ENCODE peak calls at places on chromosomes 2 and 18, in eight cellular contexts. M, D, Y, F, C, S, J and R are unnamed samples.

GRCh38 chr18:78642561-78643398 is 336.8 kb upstream of the SALL3 start:
- DNase-seq in S (no peak), F (no peak), J (peak), M (no peak), C (peak), Y (no peak), D (no peak), R (no peak)

GRCh38 chr2:75833386-75833785 is 122.7 kb upstream of the GCFC2 start:
- DNase-seq in J (no peak), C (no peak), M (no peak), F (no peak), Y (no peak), D (no peak), S (no peak), R (peak)

GRCh38 chr18:75072672-75073371 is 136.1 kb downstream of the PTGR3 start:
- DNase-seq in F (no peak), S (no peak), J (no peak), Y (no peak), D (no peak), M (no peak), C (no peak), R (no peak)

GRCh38 chr2:236209535-236209934 is 41.3 kb upstream of the GBX2 start:
- DNase-seq in Y (no peak), M (no peak), D (no peak), S (peak), C (no peak), F (no peak), J (peak), R (peak)

GRCh38 chr2:204505488-204505887 is 39.8 kb upstream of the PARD3B start:
- DNase-seq in S (no peak), F (no peak), C (no peak), D (no peak), Y (peak), J (no peak), M (no peak), R (no peak)

GRCh38 chr2:188984680-188985079 is 10.5 kb downstream of the COL3A1 start:
- DNase-seq in F (no peak), M (no peak), D (no peak), J (no peak), S (no peak), C (no peak), Y (peak), R (peak)

GRCh38 chr2:28615691-28616090 is 119.8 kb downstream of the PLB1 start:
- DNase-seq in S (no peak), D (no peak), M (no peak), C (no peak), J (no peak), Y (no peak), F (no peak), R (no peak)

GRCh38 chr18:78697446-78697845 is 282.2 kb upstream of the SALL3 start:
- DNase-seq in D (no peak), S (no peak), Y (no peak), J (no peak), M (no peak), C (no peak), F (no peak), R (no peak)

GRCh38 chr2:152499921-152500320 is 164.9 kb downstream of the FMNL2 start:
- DNase-seq in J (no peak), Y (peak), S (no peak), C (no peak), M (no peak), D (no peak), F (no peak), R (peak)

GRCh38 chr2:200300065-200300464 is 6.4 kb upstream of the SPATS2L start:
- DNase-seq in J (no peak), D (no peak), F (no peak), S (no peak), M (no peak), C (no peak), Y (no peak), R (no peak)

GRCh38 chr2:52340185-52340584 is 1308.3 kb upstream of the NRXN1 start:
- DNase-seq in D (no peak), M (no peak), J (peak), F (no peak), S (no peak), Y (peak), C (no peak), R (peak)

GRCh38 chr2:96205888-96206287 is 2.7 kb downstream of the STARD7 start:
- DNase-seq in Y (peak), M (no peak), D (no peak), C (no peak), F (no peak), J (no peak), S (peak), R (peak)

GRCh38 chr2:164992818-164993217 is 37.5 kb upstream of the SLC38A11 start:
- DNase-seq in C (peak), D (no peak), J (peak), S (peak), M (peak), Y (peak), F (peak), R (peak)

GRCh38 chr2:88669371-88670214 is 21.9 kb upstream of the RPIA start:
- DNase-seq in M (peak), C (peak), S (peak), Y (peak), F (peak), J (peak), D (peak), R (peak)

GRCh38 chr2:83055338-83056010 is 1403.6 kb downstream of the SUCLG1 start:
- DNase-seq in M (no peak), Y (peak), D (no peak), F (no peak), C (no peak), S (peak), J (no peak), R (peak)

GRCh38 chr2:179677148-179677688 is 184.2 kb downstream of the ZNF385B start:
- DNase-seq in C (peak), J (no peak), S (no peak), Y (peak), M (no peak), F (no peak), D (no peak), R (no peak)

GRCh38 chr2:233129351-233129978 is 69.3 kb downstream of the INPP5D start:
- DNase-seq in S (peak), J (peak), C (no peak), D (no peak), M (no peak), Y (no peak), F (no peak), R (no peak)

GRCh38 chr2:85933753-85934594 is 45.2 kb upstream of the ST3GAL5 start:
- DNase-seq in S (peak), C (no peak), F (no peak), Y (peak), J (no peak), D (no peak), M (peak), R (peak)

GRCh38 chr2:109396338-109397180 is 217.2 kb downstream of the SEPTIN10 start:
- DNase-seq in F (no peak), S (peak), J (no peak), Y (no peak), D (no peak), M (no peak), C (no peak), R (no peak)

GRCh38 chr2:24359129-24359528 is 1.2 kb downstream of the ITSN2 start:
- DNase-seq in S (peak), M (no peak), Y (no peak), D (no peak), F (no peak), J (no peak), C (no peak), R (no peak)

GRCh38 chr18:34397286-34397896 is 172.7 kb upstream of the NOL4 start:
- DNase-seq in J (no peak), F (peak), M (no peak), Y (no peak), D (no peak), C (no peak), S (no peak), R (no peak)

GRCh38 chr18:54717673-54718435 is 110.4 kb upstream of the RAB27B start:
- DNase-seq in D (peak), M (no peak), S (no peak), Y (no peak), C (peak), J (peak), F (no peak), R (no peak)

GRCh38 chr2:145155196-145155595 is 635.3 kb upstream of the ZEB2 start:
- DNase-seq in D (no peak), M (no peak), Y (no peak), J (no peak), F (no peak), S (no peak), C (no peak), R (no peak)

GRCh38 chr2:173288561-173288960 is 66.1 kb upstream of the CDCA7 start:
- DNase-seq in C (no peak), J (no peak), M (no peak), S (no peak), F (no peak), Y (peak), D (no peak), R (peak)

GRCh38 chr18:57210101-57210661 is 63.3 kb downstream of the BOD1L2 start:
- DNase-seq in C (no peak), J (peak), S (peak), M (no peak), F (peak), D (no peak), Y (peak), R (peak)

GRCh38 chr2:10223471-10223870 is 79.2 kb upstream of the HPCAL1 start:
- DNase-seq in F (no peak), D (no peak), J (peak), C (no peak), S (no peak), M (no peak), Y (no peak), R (no peak)

GRCh38 chr18:10752407-10752806 is 226.6 kb downstream of the NAPG start:
- DNase-seq in D (no peak), F (no peak), J (no peak), M (no peak), C (no peak), S (no peak), Y (peak), R (no peak)

GRCh38 chr2:3805120-3805519 is 101.7 kb downstream of the DCDC2C start:
- DNase-seq in D (no peak), Y (no peak), C (no peak), S (no peak), J (peak), F (peak), M (peak), R (no peak)

GRCh38 chr2:118421648-118422047 is 333.4 kb downstream of the INSIG2 start:
- DNase-seq in D (no peak), C (no peak), S (no peak), Y (no peak), M (no peak), J (no peak), F (no peak), R (no peak)

GRCh38 chr2:118417417-118418125 is 329.3 kb downstream of the INSIG2 start:
- DNase-seq in D (no peak), J (no peak), F (no peak), M (no peak), S (no peak), C (no peak), Y (peak), R (peak)
- H2AFZ ChIP-seq in D (no peak), J (no peak), F (no peak), M (no peak), S (no peak), C (no peak), Y (no peak), R (no peak)

DNA sequence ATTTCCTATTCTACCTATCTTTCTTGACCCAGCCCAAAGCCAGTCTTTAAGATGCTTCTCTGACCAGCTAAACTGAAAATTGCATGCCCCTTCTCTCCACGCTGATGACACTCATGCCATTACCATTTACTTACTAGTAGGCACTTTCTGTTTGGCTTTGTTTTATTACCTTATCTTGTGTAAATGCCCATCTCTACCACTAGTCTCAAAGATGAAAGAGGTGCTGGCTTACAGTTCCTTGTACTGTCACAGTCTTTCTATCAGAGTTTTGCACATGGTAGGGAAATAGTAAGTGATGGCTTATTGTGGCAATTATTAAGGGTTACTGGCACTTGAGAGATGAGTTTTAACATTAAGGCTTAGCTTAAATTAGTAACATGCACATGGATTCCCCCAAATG is 352.1 kb downstream of the RBM43 start:
- DNase-seq in M (no peak), D (no peak), J (no peak), F (no peak), Y (no peak), S (no peak), C (no peak), R (no peak)
- TF ChIP-seq CTCF in M (no peak), D (no peak), J (peak), F (no peak), Y (peak), S (no peak), C (no peak), R (no peak)

DNA sequence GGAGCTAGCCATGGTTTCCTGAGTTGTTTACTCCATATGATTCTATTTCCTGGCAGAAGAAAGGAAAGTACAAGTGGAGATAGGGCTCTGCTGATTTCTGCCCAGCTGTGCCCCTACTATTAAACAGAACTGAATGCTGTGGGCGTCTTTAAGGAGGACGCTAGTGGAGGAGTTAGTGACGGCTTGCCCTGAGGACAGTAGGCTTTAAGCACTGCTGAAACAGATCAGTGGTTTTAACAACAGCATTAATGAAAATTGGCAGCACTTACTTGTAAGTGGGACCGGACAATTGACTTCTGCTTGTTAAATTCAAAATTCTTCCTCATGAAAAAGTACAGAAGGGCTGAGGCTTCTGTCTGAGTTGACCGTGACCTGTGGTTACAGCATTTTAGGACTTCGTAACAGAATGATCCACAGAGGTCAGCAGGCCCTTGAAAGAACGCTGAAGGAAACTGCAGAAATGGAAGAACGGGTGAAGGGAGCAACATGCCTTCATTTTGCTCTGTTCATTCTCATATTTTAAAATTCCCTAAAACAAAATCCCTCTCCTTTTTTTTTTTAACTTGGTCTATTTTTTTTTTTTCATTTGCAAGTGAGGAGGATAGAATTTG is 80.6 kb upstream of the CCDC195 start:
- DNase-seq in M (no peak), Y (no peak), D (no peak), C (no peak), J (no peak), F (no peak), S (no peak), R (no peak)
- H2AFZ ChIP-seq in M (no peak), Y (no peak), D (no peak), C (no peak), J (no peak), F (no peak), S (no peak), R (no peak)

GRCh38 chr2:112584891-112585250 is 462 bp downstream of the CHCHD5 start:
- DNase-seq in S (no peak), M (no peak), Y (no peak), C (no peak), D (no peak), J (no peak), F (no peak), R (no peak)

GRCh38 chr2:112583497-112584133 is 794 bp upstream of the CHCHD5 start:
- DNase-seq in Y (no peak), M (peak), C (no peak), J (peak), D (no peak), S (peak), F (peak), R (peak)

GRCh38 chr2:112585873-112586477 is 1.6 kb downstream of the CHCHD5 start:
- DNase-seq in Y (no peak), D (no peak), S (no peak), M (no peak), J (no peak), C (no peak), F (no peak), R (no peak)

GRCh38 chr2:112585400-112585799 is 991 bp downstream of the CHCHD5 start:
- DNase-seq in D (no peak), C (no peak), S (no peak), Y (no peak), J (no peak), M (no peak), F (no peak), R (no peak)

DNA sequence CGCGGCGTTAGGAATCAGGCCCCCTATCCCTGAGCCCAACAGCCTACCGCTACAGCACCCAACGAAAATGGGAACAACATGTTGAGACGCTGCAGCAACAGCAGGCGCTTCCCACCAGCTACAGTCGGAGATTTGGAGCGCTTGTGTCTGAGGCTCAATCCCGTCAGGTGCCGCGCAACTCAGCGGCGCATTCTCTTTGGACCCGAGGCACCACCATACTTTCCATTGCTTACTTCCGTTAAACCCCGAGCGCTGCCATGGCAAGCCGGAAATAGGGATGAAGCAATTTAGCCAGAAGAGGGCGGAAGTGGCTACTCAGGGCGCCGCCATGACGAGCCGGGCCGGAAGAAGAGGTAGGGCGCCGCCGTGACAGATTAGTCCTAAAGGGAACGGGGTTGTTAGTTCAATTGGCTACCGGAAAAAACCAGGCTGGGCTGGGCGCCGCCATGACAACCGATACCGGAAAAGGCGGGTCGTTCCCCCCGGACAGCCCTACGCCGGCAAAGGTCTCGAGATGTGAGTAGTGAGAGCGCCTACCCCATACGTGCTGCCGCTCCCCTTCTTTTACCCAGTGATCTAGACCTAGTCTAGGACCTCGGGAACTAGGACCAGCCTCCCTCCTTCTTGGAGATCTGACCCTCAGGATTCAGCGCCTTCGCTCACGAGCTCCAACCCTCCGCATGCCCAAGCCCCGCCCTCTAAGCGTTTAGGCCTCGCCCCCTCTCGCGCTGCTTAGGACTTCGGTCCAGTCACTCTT is at the start of gene CHCHD5:
- DNase-seq in C (peak), Y (peak), D (peak), M (peak), S (peak), J (peak), F (peak), R (peak)
- TF ChIP-seq CTCF in C (no peak), Y (peak), D (peak), M (peak), S (no peak), J (peak), F (peak), R (peak)